ENCODE peak calls at places on chromosome 18, in seven cellular contexts. C, U, O, E, B, H and R are unnamed samples. For H3K27me3, the result is how much of the 10 kb centered on the place peaks cover.

GRCh38 chr18:46387426-46388131 is 269.4 kb downstream of the LOXHD1 start:
- DNase-seq in C (no peak), U (no peak), O (no peak), E (no peak), B (no peak), H (no peak), R (no peak)

GRCh38 chr18:80171190-80171872 is 62.3 kb downstream of the ADNP2 start:
- DNase-seq in C (peak), U (peak), O (peak), E (peak), B (peak), H (peak), R (no peak)

GRCh38 chr18:63155910-63156773 is 163.4 kb downstream of the BCL2 start:
- DNase-seq in C (no peak), U (no peak), O (no peak), E (no peak), B (no peak), H (no peak), R (no peak)

GRCh38 chr18:13530215-13530878 is 196.0 kb downstream of the FAM210A start:
- DNase-seq in C (no peak), U (no peak), O (no peak), E (no peak), B (no peak), H (no peak), R (no peak)

GRCh38 chr18:36326771-36327170 is 29.3 kb downstream of the FHOD3 start:
- DNase-seq in C (no peak), U (no peak), O (no peak), E (no peak), B (no peak), H (no peak), R (no peak)

GRCh38 chr18:45167631-45168225 is 447.5 kb upstream of the SLC14A2 start:
- DNase-seq in C (no peak), U (no peak), O (no peak), E (no peak), B (no peak), H (no peak), R (no peak)

GRCh38 chr18:37435150-37435872 is 130.3 kb downstream of the CELF4 start:
- DNase-seq in C (no peak), U (no peak), O (no peak), E (no peak), B (no peak), H (no peak), R (no peak)

GRCh38 chr18:5542393-5543035 is 1.3 kb downstream of the EPB41L3 start:
- DNase-seq in C (peak), U (no peak), O (peak), E (peak), B (peak), H (no peak), R (no peak)

GRCh38 chr18:61975526-61976326 is 82.9 kb upstream of the RNF152 start:
- DNase-seq in C (no peak), U (no peak), O (no peak), E (no peak), B (no peak), H (no peak), R (no peak)

GRCh38 chr18:79507546-79508480 is 112.1 kb downstream of the NFATC1 start:
- DNase-seq in C (peak), U (peak), O (no peak), E (no peak), B (peak), H (peak), R (no peak)

GRCh38 chr18:24514439-24514838 is 54.0 kb downstream of the HRH4 start:
- DNase-seq in C (no peak), U (no peak), O (no peak), E (peak), B (no peak), H (no peak), R (peak)

GRCh38 chr18:38011446-38011845 is 445.8 kb upstream of the CELF4 start:
- DNase-seq in C (no peak), U (no peak), O (no peak), E (no peak), B (no peak), H (no peak), R (no peak)

GRCh38 chr18:50662177-50662576 is 102.3 kb downstream of the MAPK4 start:
- DNase-seq in C (no peak), U (no peak), O (no peak), E (peak), B (peak), H (no peak), R (no peak)

GRCh38 chr18:28189400-28190239 is 12.7 kb upstream of the CDH2 start:
- DNase-seq in C (no peak), U (peak), O (no peak), E (peak), B (peak), H (no peak), R (peak)

GRCh38 chr18:62339106-62339988 is 14.2 kb downstream of the TNFRSF11A start:
- DNase-seq in C (no peak), U (peak), O (no peak), E (no peak), B (peak), H (no peak), R (no peak)

GRCh38 chr18:78319934-78320333 is 659.7 kb upstream of the SALL3 start:
- DNase-seq in C (no peak), U (no peak), O (no peak), E (no peak), B (no peak), H (no peak), R (no peak)

GRCh38 chr18:23283933-23284430 is 148.7 kb downstream of the CABLES1 start:
- DNase-seq in C (no peak), U (peak), O (no peak), E (no peak), B (no peak), H (no peak), R (peak)

GRCh38 chr18:45755936-45756335 is 32.0 kb downstream of the SLC14A1 start:
- DNase-seq in C (peak), U (no peak), O (no peak), E (peak), B (no peak), H (peak), R (no peak)

GRCh38 chr18:79958981-79959380 is 5.5 kb upstream of the HSBP1L1 start:
- DNase-seq in C (no peak), U (no peak), O (no peak), E (no peak), B (no peak), H (no peak), R (no peak)

GRCh38 chr18:67509711-67510110 is 6.8 kb downstream of the DSEL start:
- DNase-seq in C (no peak), U (no peak), O (no peak), E (peak), B (no peak), H (no peak), R (no peak)

GRCh38 chr18:1177232-1177631 is 272.6 kb downstream of the ADCYAP1 start:
- DNase-seq in C (no peak), U (no peak), O (no peak), E (no peak), B (no peak), H (no peak), R (no peak)

GRCh38 chr18:23053756-23054457 is 81.4 kb upstream of the CABLES1 start:
- DNase-seq in C (no peak), U (no peak), O (no peak), E (peak), B (no peak), H (peak), R (peak)

GRCh38 chr18:506264-506663 is 5.8 kb upstream of the COLEC12 start:
- DNase-seq in C (no peak), U (no peak), O (no peak), E (no peak), B (no peak), H (no peak), R (no peak)

GRCh38 chr18:72940509-72940908 is 72.7 kb upstream of the NETO1 start:
- DNase-seq in C (no peak), U (no peak), O (no peak), E (no peak), B (no peak), H (no peak), R (no peak)

GRCh38 chr18:58254873-58255511 is 211.0 kb downstream of the NEDD4L start:
- DNase-seq in C (peak), U (no peak), O (peak), E (no peak), B (no peak), H (no peak), R (no peak)

GRCh38 chr18:36411745-36412168 is 114.2 kb downstream of the FHOD3 start:
- DNase-seq in C (no peak), U (no peak), O (no peak), E (peak), B (no peak), H (no peak), R (no peak)

GRCh38 chr18:41170346-41170745 is 784.7 kb upstream of the PIK3C3 start:
- DNase-seq in C (no peak), U (no peak), O (no peak), E (no peak), B (no peak), H (no peak), R (no peak)

GRCh38 chr18:39359636-39360035 is 1794.0 kb upstream of the CELF4 start:
- DNase-seq in C (no peak), U (no peak), O (no peak), E (no peak), B (no peak), H (no peak), R (no peak)

DNA sequence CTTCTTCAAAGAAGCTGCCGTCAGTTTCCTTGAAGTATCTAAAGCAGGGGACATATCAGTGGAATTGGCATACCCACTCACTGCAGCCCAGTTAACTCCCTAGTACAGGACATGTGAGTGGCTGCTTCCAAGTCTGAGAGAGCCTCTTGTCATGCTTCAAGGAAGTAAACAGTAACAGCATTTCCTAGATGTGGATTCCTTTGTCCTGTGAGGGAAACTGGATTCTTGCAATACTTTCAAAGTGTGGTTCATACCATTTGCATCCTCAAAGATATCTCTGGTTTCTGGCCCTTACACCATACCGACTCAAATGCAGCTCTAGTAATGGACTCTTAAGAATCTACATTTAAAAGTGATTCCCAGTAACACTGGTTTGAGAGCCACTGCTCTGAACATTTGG is 87.2 kb downstream of the ESCO1 start:
- DNase-seq in C (no peak), U (no peak), O (no peak), E (no peak), B (no peak), H (no peak), R (no peak)
- H3K27me3 ChIP-seq in C (under half), U (under half), O (under half), E (under half), B (under half), H (under half), R (under half)

GRCh38 chr18:55322176-55322735 is 265.7 kb downstream of the TCF4 start:
- DNase-seq in C (peak), U (peak), O (peak), E (peak), B (peak), H (peak), R (peak)
- H3K4me3 ChIP-seq in C (peak), U (peak), O (peak), E (peak), B (peak), H (peak), R (peak)

GRCh38 chr18:8435376-8435775 is 173.9 kb upstream of the RAB12 start:
- DNase-seq in C (no peak), U (no peak), O (no peak), E (no peak), B (no peak), H (no peak), R (no peak)

GRCh38 chr18:8439091-8439490 is 170.1 kb upstream of the RAB12 start:
- DNase-seq in C (no peak), U (no peak), O (no peak), E (no peak), B (no peak), H (no peak), R (no peak)

GRCh38 chr18:8428951-8429350 is 180.3 kb upstream of the RAB12 start:
- DNase-seq in C (no peak), U (no peak), O (no peak), E (no peak), B (no peak), H (no peak), R (no peak)

GRCh38 chr18:8431036-8431435 is 178.2 kb upstream of the RAB12 start:
- DNase-seq in C (no peak), U (no peak), O (no peak), E (no peak), B (no peak), H (no peak), R (no peak)

GRCh38 chr18:8433323-8433722 is 175.9 kb upstream of the RAB12 start:
- DNase-seq in C (no peak), U (no peak), O (no peak), E (no peak), B (no peak), H (no peak), R (no peak)
- H3K27me3 ChIP-seq in C (under half), U (under half), O (under half), E (under half), B (under half), H (under half), R (under half)

DNA sequence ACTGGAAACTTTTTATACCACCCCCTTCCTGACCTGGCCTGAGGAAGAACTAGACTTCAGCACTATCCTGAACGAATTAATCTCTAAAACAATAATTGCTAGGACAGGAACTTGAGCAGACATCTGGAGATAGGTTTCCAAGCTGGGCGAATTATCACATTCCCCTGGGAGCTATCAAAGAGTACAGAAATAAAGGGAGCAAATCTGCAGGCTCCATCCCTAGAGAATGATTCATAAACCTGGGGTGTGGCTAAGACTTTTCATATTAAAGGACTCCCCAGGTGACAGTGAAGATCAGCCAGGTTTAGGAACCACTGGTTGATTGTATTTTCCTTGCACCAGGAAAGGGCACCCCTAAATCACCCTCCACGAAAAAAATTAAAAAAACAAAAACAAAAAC is 105.6 kb upstream of the NOL4 start:
- DNase-seq in C (no peak), U (no peak), O (no peak), E (peak), B (peak), H (no peak), R (no peak)
- H3K4me3 ChIP-seq in C (no peak), U (no peak), O (no peak), E (no peak), B (no peak), H (no peak), R (no peak)

GRCh38 chr18:48399303-48400075 is 9.7 kb downstream of the ZBTB7C start:
- DNase-seq in C (no peak), U (no peak), O (no peak), E (no peak), B (no peak), H (no peak), R (no peak)
- H3K27me3 ChIP-seq in C (under half), U (under half), O (under half), E (under half), B (under half), H (under half), R (under half)

DNA sequence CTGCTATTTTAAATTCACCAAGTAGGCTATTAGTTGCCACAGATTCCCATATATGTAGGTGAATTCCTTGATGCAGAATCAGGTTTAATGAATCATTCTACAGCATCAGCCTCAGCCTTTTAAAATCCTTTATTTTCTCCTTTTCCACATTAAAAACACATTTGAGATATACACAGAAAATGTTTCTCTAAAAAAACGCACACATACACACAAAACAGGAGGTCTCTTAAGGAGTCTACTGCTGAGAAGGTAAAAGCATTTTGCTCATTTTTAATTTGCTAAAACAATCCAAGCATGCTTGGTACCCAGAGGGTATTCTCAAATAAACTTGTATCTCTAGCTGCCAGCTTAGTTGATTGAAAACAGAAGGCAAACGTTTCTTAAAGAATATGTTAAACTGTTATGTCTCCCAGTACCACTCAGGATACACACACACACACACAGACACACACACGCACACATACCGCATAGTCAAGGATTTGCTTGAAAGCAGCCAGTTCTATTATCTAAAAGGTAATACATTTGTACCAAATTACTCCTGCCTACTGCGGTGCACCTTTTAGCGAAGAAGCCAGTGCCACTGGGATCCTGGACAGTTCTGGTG is 106.8 kb upstream of the KCTD1 start:
- DNase-seq in C (no peak), U (no peak), O (no peak), E (peak), B (peak), H (no peak), R (no peak)
- H3K4me3 ChIP-seq in C (peak), U (no peak), O (peak), E (no peak), B (no peak), H (peak), R (no peak)

GRCh38 chr18:77255426-77256105 is 5.9 kb downstream of the GALR1 start:
- DNase-seq in C (no peak), U (no peak), O (no peak), E (no peak), B (no peak), H (no peak), R (no peak)
- H3K27me3 ChIP-seq in C (half or more), U (under half), O (under half), E (under half), B (under half), H (under half), R (under half)